ENCODE peak calls at places on chromosomes 12 and 14, in five cellular contexts. N is T1000; A is uterus; S is CD4-positive, alpha-beta memory T cell; F is activated T-cell treated with anti-CD3 and anti-CD28 coated beads, Interleukin-2, amount 50 U/mL, for 24 hours. K is an unnamed sample.
A peak's percentile ranks its signal among the peaks of the same experiment; 100 is the strongest.

GRCh38 chr12:24919346-24920001 is 29.4 kb downstream of the BCAT1 start:
- DNase-seq in S (no peak), A (no peak), F (no peak), N (no peak), K (no peak)

GRCh38 chr12:98453492-98453891 is 61.9 kb upstream of the TMPO start:
- DNase-seq in N (no peak), S (no peak), A (no peak), F (no peak), K (no peak)

GRCh38 chr12:94710933-94711332 is 60.6 kb upstream of the TMCC3 start:
- DNase-seq in N (no peak), A (no peak), S (no peak), F (peak; percentile 34), K (peak; percentile 21)

GRCh38 chr12:203462-204260 is 10.3 kb downstream of the SLC6A12 start:
- DNase-seq in A (peak; percentile 31), S (no peak), F (no peak), N (no peak), K (no peak)

GRCh38 chr12:12725956-12726542 is 8.9 kb downstream of the CDKN1B start:
- DNase-seq in A (no peak), N (no peak), S (no peak), F (no peak), K (no peak)

GRCh38 chr14:51041117-51041531 is 53.8 kb downstream of the TRIM9 start:
- DNase-seq in N (no peak), A (no peak), F (no peak), S (no peak), K (no peak)

GRCh38 chr14:29927596-29928341 is at the start of gene PRKD1:
- DNase-seq in A (peak; percentile 62), S (no peak), N (peak; percentile 58), F (no peak), K (no peak)

GRCh38 chr14:77543240-77543551 is 44.6 kb upstream of the ISM2 start:
- DNase-seq in N (no peak), A (no peak), F (no peak), S (no peak), K (no peak)